ENCODE peak calls at places on chromosomes 13 and 19, in ten cellular contexts. J is activated naive CD8-positive, alpha-beta T cell treated with anti-CD3 and anti-CD28 coated beads, Interleukin-2, amount 50 U/mL, for 24 hours; T is progenitor cell of endocrine pancreas; Y is activated CD4-positive, alpha-beta T cell treated with anti-CD3 and anti-CD28 coated beads for 1 hour; N is MV-4-11; L is C1 segment of cervical spinal cord; A is NCI-H1694 treated with DMSO at 0.1 percent for 48 hours; E is suprapubic skin; G is IMR-90; F is NCI-H524. S is an unnamed sample.

GRCh38 chr13:50401721-50402510 is 386.7 kb downstream of the KCNRG start:
- DNase-seq in T (no peak), G (peak), N (no peak), F (no peak), E (no peak), L (no peak), J (no peak), Y (no peak), A (no peak), S (peak)

GRCh38 chr13:70784590-70784989 is 676.3 kb upstream of the KLHL1 start:
- DNase-seq in T (no peak), A (peak), Y (no peak), J (no peak), F (peak), G (no peak), L (no peak), N (no peak), E (no peak), S (no peak)

GRCh38 chr19:2266183-2266993 is 10.2 kb upstream of the JSRP1 start:
- DNase-seq in N (peak), G (peak), F (no peak), E (no peak), J (peak), Y (no peak), L (peak), A (no peak), T (no peak), S (no peak)

GRCh38 chr19:16893686-16893990 is 4.8 kb downstream of the F2RL3 start:
- DNase-seq in T (no peak), Y (no peak), L (no peak), G (no peak), A (no peak), F (peak), E (no peak), N (no peak), J (no peak), S (no peak)

GRCh38 chr19:18464646-18465045 is 26.7 kb upstream of the ISYNA1 start:
- DNase-seq in A (peak), Y (no peak), G (peak), N (no peak), F (no peak), J (no peak), E (no peak), T (no peak), L (peak), S (no peak)

GRCh38 chr19:5050016-5050656 is 81.2 kb downstream of the KDM4B start:
- DNase-seq in F (no peak), T (no peak), L (no peak), E (no peak), N (no peak), A (peak), Y (no peak), G (no peak), J (no peak), S (no peak)

GRCh38 chr19:9151367-9151766 is 11.2 kb downstream of the ZNF317 start:
- DNase-seq in A (no peak), Y (no peak), L (no peak), N (no peak), E (no peak), T (no peak), G (no peak), F (no peak), J (no peak), S (no peak)

GRCh38 chr13:99329477-99329876 is 22.3 kb upstream of the GPR183 start:
- DNase-seq in A (no peak), J (no peak), F (no peak), N (no peak), Y (no peak), G (no peak), L (no peak), T (no peak), E (no peak), S (no peak)

GRCh38 chr19:39140594-39140993 is 15.0 kb downstream of the PAK4 start:
- DNase-seq in N (no peak), E (no peak), J (no peak), G (no peak), F (no peak), L (no peak), Y (no peak), A (no peak), T (no peak), S (no peak)

GRCh38 chr13:108915634-108916497 is 286.5 kb downstream of the MYO16 start:
- DNase-seq in A (no peak), N (peak), E (peak), T (peak), G (peak), L (peak), J (peak), F (no peak), Y (peak), S (peak)

GRCh38 chr19:23512151-23512925 is 117.1 kb upstream of the ZNF91 start:
- DNase-seq in N (no peak), Y (no peak), G (no peak), L (no peak), T (no peak), A (no peak), F (no peak), J (no peak), E (no peak), S (no peak)

GRCh38 chr13:60158321-60158801 is 5.4 kb downstream of the DIAPH3 start:
- DNase-seq in A (no peak), L (no peak), E (no peak), N (no peak), Y (no peak), T (no peak), G (no peak), F (peak), J (no peak), S (no peak)

GRCh38 chr13:73369095-73369494 is 310.3 kb downstream of the KLF5 start:
- DNase-seq in T (no peak), N (no peak), Y (no peak), G (no peak), F (no peak), J (no peak), A (no peak), E (no peak), L (no peak), S (no peak)

GRCh38 chr19:18895038-18895827 is 725 bp downstream of the CERS1 start:
- DNase-seq in T (peak), J (peak), A (peak), F (peak), N (peak), L (peak), E (no peak), G (no peak), Y (no peak), S (no peak)

GRCh38 chr13:30241537-30241936 is 65.8 kb downstream of the KATNAL1 start:
- DNase-seq in Y (no peak), G (no peak), F (no peak), E (no peak), A (no peak), L (no peak), T (no peak), J (no peak), N (no peak), S (no peak)

GRCh38 chr19:50932018-50932689 is 20.7 kb downstream of the KLK5 start:
- DNase-seq in A (no peak), L (no peak), T (no peak), F (no peak), Y (no peak), N (no peak), G (no peak), J (no peak), E (no peak), S (no peak)

GRCh38 chr19:1264801-1265610 is 4.1 kb upstream of the CIRBP start:
- DNase-seq in T (no peak), E (no peak), A (no peak), G (peak), N (peak), Y (no peak), F (peak), L (no peak), J (no peak), S (no peak)

GRCh38 chr13:45747071-45747470 is 45.0 kb downstream of the CBY2 start:
- DNase-seq in L (no peak), T (no peak), A (no peak), E (no peak), G (no peak), Y (no peak), J (no peak), N (peak), F (no peak), S (no peak)